ENCODE peak calls at places on chromosome 16, in ten cellular contexts. H is NCI-H1092 treated with DMSO at 0.1 percent for 48 hours; R is nephron progenitor cell; N is iris pigment epithelial cell; I is AG20443; E is HTR-8/SVneo; Z is left ventricle myocardium inferior; U is LoVo; T is activated gamma-delta T cell treated with Interleukin-2 at 50 U/mL for 16 hours; L is CD8-positive, alpha-beta T cell. O is an unnamed sample.
A peak's percentile ranks its signal among the peaks of the same experiment; 100 is the strongest.

GRCh38 chr16:79848739-79849518 is 248.4 kb upstream of the MAF start:
- DNase-seq in H (no peak), R (peak; percentile 7), N (no peak), I (no peak), E (no peak), Z (no peak), U (no peak), T (no peak), L (no peak), O (no peak)

GRCh38 chr16:65713409-65713808 is 591.5 kb upstream of the CDH11 start:
- DNase-seq in H (no peak), R (no peak), N (no peak), I (no peak), E (no peak), Z (no peak), U (no peak), T (no peak), L (no peak), O (no peak)

GRCh38 chr16:65117701-65118448 is 4.0 kb downstream of the CDH11 start:
- DNase-seq in H (peak; percentile 72), R (peak; percentile 71), N (peak; percentile 89), I (peak; percentile 74), E (peak; percentile 17), Z (peak; percentile 49), U (peak; percentile 78), T (no peak), L (no peak), O (peak; percentile 77)

GRCh38 chr16:84153660-84154214 is 8.6 kb downstream of the DNAAF1 start:
- DNase-seq in H (no peak), R (no peak), N (no peak), I (no peak), E (no peak), Z (no peak), U (no peak), T (no peak), L (no peak), O (no peak)

GRCh38 chr16:88810166-88810867 is 1.4 kb downstream of the APRT start:
- DNase-seq in H (no peak), R (no peak), N (no peak), I (no peak), E (no peak), Z (no peak), U (no peak), T (no peak), L (no peak), O (no peak)

GRCh38 chr16:28930203-28930602 is 1.6 kb upstream of the CD19 start:
- DNase-seq in H (no peak), R (no peak), N (no peak), I (no peak), E (no peak), Z (no peak), U (no peak), T (no peak), L (no peak), O (no peak)

GRCh38 chr16:57648590-57649442 is 19.3 kb upstream of the ADGRG3 start:
- DNase-seq in H (peak; percentile 79), R (peak; percentile 87), N (peak; percentile 66), I (peak; percentile 92), E (peak; percentile 91), Z (peak; percentile 72), U (peak; percentile 80), T (peak; percentile 86), L (peak; percentile 78), O (no peak)

GRCh38 chr16:8828541-8829165 is 31.0 kb downstream of the PMM2 start:
- DNase-seq in H (no peak), R (no peak), N (peak; percentile 48), I (no peak), E (no peak), Z (no peak), U (no peak), T (no peak), L (no peak), O (no peak)

GRCh38 chr16:85759631-85760419 is 8.9 kb upstream of the C16orf74 start:
- DNase-seq in H (no peak), R (no peak), N (no peak), I (no peak), E (peak; percentile 61), Z (no peak), U (no peak), T (peak; percentile 23), L (no peak), O (no peak)

GRCh38 chr16:50520451-50521245 is 27.5 kb upstream of the NKD1 start:
- DNase-seq in H (no peak), R (no peak), N (no peak), I (no peak), E (no peak), Z (no peak), U (no peak), T (no peak), L (no peak), O (no peak)

GRCh38 chr16:66925322-66925840 is at the start of gene RRAD:
- DNase-seq in H (no peak), R (no peak), N (peak; percentile 58), I (peak; percentile 55), E (no peak), Z (peak; percentile 68), U (no peak), T (no peak), L (no peak), O (no peak)

GRCh38 chr16:55875273-55875672 is at the start of gene CES5A:
- DNase-seq in H (no peak), R (no peak), N (no peak), I (no peak), E (no peak), Z (no peak), U (no peak), T (no peak), L (no peak), O (no peak)

GRCh38 chr16:58026139-58026704 is 668 bp downstream of the MMP15 start:
- DNase-seq in H (peak; percentile 48), R (peak; percentile 54), N (peak; percentile 52), I (peak; percentile 80), E (peak; percentile 41), Z (peak; percentile 66), U (peak; percentile 34), T (peak; percentile 12), L (no peak), O (peak; percentile 28)

GRCh38 chr16:57600048-57600835 is 28.2 kb upstream of the ADGRG1 start:
- DNase-seq in H (peak; percentile 16), R (peak; percentile 75), N (peak; percentile 36), I (peak; percentile 64), E (peak; percentile 65), Z (no peak), U (peak; percentile 38), T (no peak), L (no peak), O (no peak)

GRCh38 chr16:57186630-57187507 is 740 bp downstream of the RSPRY1 start:
- DNase-seq in H (peak; percentile 44), R (peak; percentile 13), N (peak; percentile 37), I (peak; percentile 13), E (peak; percentile 10), Z (no peak), U (peak; percentile 50), T (peak; percentile 6), L (no peak), O (peak; percentile 12)

GRCh38 chr16:2738615-2739014 is 13.8 kb upstream of the SRRM2 start:
- DNase-seq in H (no peak), R (no peak), N (no peak), I (no peak), E (no peak), Z (no peak), U (no peak), T (no peak), L (no peak), O (no peak)

GRCh38 chr16:56558024-56558747 is 6.7 kb upstream of the MT4 start:
- DNase-seq in H (peak; percentile 72), R (no peak), N (peak; percentile 60), I (peak; percentile 76), E (peak; percentile 46), Z (no peak), U (peak; percentile 25), T (no peak), L (no peak), O (peak; percentile 67)

GRCh38 chr16:66342294-66342900 is 24.1 kb upstream of the CDH5 start:
- DNase-seq in H (peak; percentile 48), R (peak; percentile 80), N (no peak), I (peak; percentile 71), E (peak; percentile 71), Z (no peak), U (peak; percentile 30), T (peak; percentile 10), L (no peak), O (no peak)

GRCh38 chr16:50802000-50802399 is 60.1 kb downstream of the CYLD start:
- DNase-seq in H (no peak), R (no peak), N (peak; percentile 60), I (no peak), E (no peak), Z (no peak), U (no peak), T (no peak), L (no peak), O (peak; percentile 60)

GRCh38 chr16:16108759-16109158 is 114.5 kb downstream of the ABCC6 start:
- DNase-seq in H (no peak), R (no peak), N (no peak), I (no peak), E (no peak), Z (no peak), U (no peak), T (no peak), L (no peak), O (peak; percentile 10)

GRCh38 chr16:66603537-66604375 is 748 bp upstream of the CMTM3 start:
- DNase-seq in H (no peak), R (peak; percentile 68), N (peak; percentile 72), I (peak; percentile 69), E (peak; percentile 65), Z (peak; percentile 64), U (no peak), T (peak; percentile 79), L (peak; percentile 51), O (peak; percentile 68)

GRCh38 chr16:21646721-21647561 is 5.5 kb downstream of the IGSF6 start:
- DNase-seq in H (no peak), R (no peak), N (no peak), I (no peak), E (no peak), Z (no peak), U (no peak), T (peak; percentile 74), L (peak; percentile 42), O (no peak)

GRCh38 chr16:69858196-69859104 is 92.7 kb upstream of the CLEC18A start:
- DNase-seq in H (no peak), R (no peak), N (no peak), I (no peak), E (no peak), Z (no peak), U (no peak), T (no peak), L (no peak), O (no peak)

GRCh38 chr16:67537270-67537635 is 8.6 kb downstream of the RIPOR1 start:
- DNase-seq in H (no peak), R (peak; percentile 68), N (peak; percentile 65), I (peak; percentile 92), E (peak; percentile 59), Z (peak; percentile 79), U (no peak), T (peak; percentile 37), L (no peak), O (no peak)

GRCh38 chr16:12211870-12212690 is 235.5 kb downstream of the SNX29 start:
- DNase-seq in H (no peak), R (no peak), N (no peak), I (no peak), E (no peak), Z (no peak), U (no peak), T (no peak), L (no peak), O (no peak)

GRCh38 chr16:9966569-9967157 is 215.6 kb downstream of the GRIN2A start:
- DNase-seq in H (no peak), R (no peak), N (peak; percentile 2), I (no peak), E (no peak), Z (no peak), U (no peak), T (no peak), L (no peak), O (peak; percentile 70)

GRCh38 chr16:75113541-75114121 is 2.9 kb downstream of the LDHD start:
- DNase-seq in H (no peak), R (no peak), N (no peak), I (no peak), E (no peak), Z (no peak), U (no peak), T (no peak), L (no peak), O (no peak)

GRCh38 chr16:56856876-56857447 is 8.0 kb upstream of the SLC12A3 start:
- DNase-seq in H (no peak), R (no peak), N (no peak), I (no peak), E (no peak), Z (no peak), U (peak; percentile 16), T (no peak), L (no peak), O (no peak)